ENCODE peak calls at places on chromosomes 5 and 9, in five cellular contexts. K is heart right ventricle, F is G401, U is omental fat pad, O is NCI-H774. H is an unnamed sample.

GRCh38 chr5:132747064-132747692 is at the start of gene CCNI2:
- DNase-seq in U (no peak), O (peak; percentile 6), F (no peak), K (no peak), H (peak; percentile 48)

GRCh38 chr5:78587775-78588291 is 60.7 kb downstream of the LHFPL2 start:
- DNase-seq in O (no peak), F (no peak), U (no peak), K (no peak), H (no peak)

GRCh38 chr5:112787896-112788295 is 50.2 kb downstream of the APC start:
- DNase-seq in U (no peak), K (no peak), O (no peak), F (no peak), H (no peak)

GRCh38 chr5:152374711-152375275 is 30.3 kb downstream of the NMUR2 start:
- DNase-seq in K (no peak), F (no peak), O (no peak), U (no peak), H (no peak)

GRCh38 chr5:176446884-176447537 is 1.2 kb upstream of the FAF2 start:
- DNase-seq in U (no peak), O (no peak), F (peak; percentile 27), K (no peak), H (peak; percentile 46)

GRCh38 chr5:150284311-150284710 is 5.3 kb downstream of the CAMK2A start:
- DNase-seq in K (no peak), O (no peak), F (no peak), U (no peak), H (no peak)

GRCh38 chr9:27414215-27414731 is 109.8 kb upstream of the IFNK start:
- DNase-seq in K (peak; percentile 73), U (no peak), F (no peak), O (no peak), H (peak; percentile 53)

GRCh38 chr9:120869726-120870125 is 7.3 kb downstream of the PHF19 start:
- DNase-seq in F (no peak), K (no peak), O (no peak), U (no peak), H (no peak)

GRCh38 chr5:110007101-110007500 is 317.4 kb downstream of the MAN2A1 start:
- DNase-seq in U (no peak), O (no peak), K (no peak), F (no peak), H (no peak)

GRCh38 chr5:10635257-10635860 is 71.5 kb downstream of the ANKRD33B start:
- DNase-seq in U (no peak), K (no peak), O (no peak), F (no peak), H (no peak)

GRCh38 chr5:102975457-102976182 is 144.3 kb downstream of the GIN1 start:
- DNase-seq in F (no peak), U (no peak), O (no peak), K (no peak), H (no peak)

GRCh38 chr5:164672190-164672589 is 1166.8 kb downstream of the MAT2B start:
- DNase-seq in U (no peak), F (no peak), O (no peak), K (no peak), H (no peak)

GRCh38 chr9:70257991-70258691 is 637 bp upstream of the SMC5 start:
- DNase-seq in O (peak; percentile 81), F (peak; percentile 70), K (peak; percentile 20), U (no peak), H (no peak)